ENCODE peak calls at places on chromosomes 6 and 20, in six cellular contexts. M, O, T, L, R and I are unnamed samples.
A peak's percentile ranks its signal among the peaks of the same experiment; 100 is the strongest.

GRCh38 chr6:139373928-139374356 is 506 bp downstream of the CITED2 start:
- DNase-seq in T (no peak), L (no peak), O (no peak), M (no peak), R (no peak), I (no peak)

GRCh38 chr6:132279592-132280139 is 121.6 kb downstream of the MOXD1 start:
- DNase-seq in M (peak; percentile 88), O (peak; percentile 73), R (peak; percentile 88), L (peak; percentile 58), T (peak; percentile 53), I (peak; percentile 85)

GRCh38 chr6:73519943-73520687 is 717 bp downstream of the EEF1A1 start:
- DNase-seq in O (peak; percentile 78), T (peak; percentile 76), L (peak; percentile 69), R (peak; percentile 73), M (peak; percentile 78), I (peak; percentile 85)

GRCh38 chr6:37060195-37060559 is 54.7 kb downstream of the FGD2 start:
- DNase-seq in R (no peak), T (no peak), M (no peak), O (no peak), L (no peak), I (no peak)

GRCh38 chr6:32622545-32623401 is 14.4 kb upstream of the HLA-DQA1 start:
- DNase-seq in M (peak; percentile 85), L (peak; percentile 3), O (peak; percentile 28), T (peak; percentile 83), R (peak; percentile 87), I (peak; percentile 68)

GRCh38 chr6:52904562-52905279 is 4.8 kb downstream of the GSTA3 start:
- DNase-seq in O (no peak), M (peak; percentile 10), R (peak; percentile 8), L (no peak), T (no peak), I (no peak)

GRCh38 chr20:13341737-13342393 is 120.8 kb downstream of the ISM1 start:
- DNase-seq in R (no peak), T (no peak), O (no peak), M (no peak), L (no peak), I (no peak)

GRCh38 chr6:138085839-138086222 is 21.4 kb downstream of the PERP start:
- DNase-seq in R (no peak), L (no peak), M (no peak), T (no peak), O (no peak), I (no peak)

GRCh38 chr6:133247581-133247980 is 6.4 kb downstream of the EYA4 start:
- DNase-seq in L (no peak), M (no peak), R (no peak), T (no peak), O (no peak), I (no peak)

GRCh38 chr6:119442776-119443184 is 93.2 kb upstream of the MAN1A1 start:
- DNase-seq in O (no peak), L (no peak), M (peak; percentile 99), T (no peak), R (no peak), I (no peak)

GRCh38 chr6:13765570-13765969 is 48.8 kb downstream of the MCUR1 start:
- DNase-seq in O (peak; percentile 44), R (no peak), T (peak; percentile 22), M (no peak), L (peak; percentile 60), I (no peak)

DNA sequence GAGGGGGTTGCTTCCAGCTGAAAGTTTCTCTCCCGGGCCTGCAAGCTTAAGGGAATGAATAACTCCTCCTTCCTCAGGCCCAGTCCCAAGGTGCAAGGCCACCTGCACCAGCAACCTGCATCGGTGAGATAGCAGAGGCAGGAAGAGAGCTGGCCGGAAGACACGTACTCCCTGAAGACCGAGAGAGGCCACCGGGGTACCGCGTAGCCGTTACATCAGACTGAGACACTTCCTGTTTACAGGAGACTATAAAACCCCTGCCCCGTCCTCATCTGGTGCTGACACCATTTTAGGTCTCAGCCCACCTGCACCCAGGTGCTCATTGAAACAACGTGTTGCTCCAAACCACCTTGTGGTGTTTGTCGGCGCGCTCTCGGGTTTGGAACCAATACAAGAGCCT is 60.5 kb upstream of the PRND start:
- DNase-seq in L (no peak), T (no peak), O (no peak), R (no peak), M (peak; percentile 31), I (no peak)
- H2AFZ ChIP-seq in L (no peak overlapping the region), T (no peak overlapping the region), O (no peak overlapping the region), R (no peak overlapping the region), M (no peak overlapping the region), I (no peak overlapping the region)

GRCh38 chr6:122956376-122956775 is 39.7 kb upstream of the CLVS2 start:
- DNase-seq in O (no peak), M (no peak), T (no peak), R (no peak), L (no peak), I (no peak)

DNA sequence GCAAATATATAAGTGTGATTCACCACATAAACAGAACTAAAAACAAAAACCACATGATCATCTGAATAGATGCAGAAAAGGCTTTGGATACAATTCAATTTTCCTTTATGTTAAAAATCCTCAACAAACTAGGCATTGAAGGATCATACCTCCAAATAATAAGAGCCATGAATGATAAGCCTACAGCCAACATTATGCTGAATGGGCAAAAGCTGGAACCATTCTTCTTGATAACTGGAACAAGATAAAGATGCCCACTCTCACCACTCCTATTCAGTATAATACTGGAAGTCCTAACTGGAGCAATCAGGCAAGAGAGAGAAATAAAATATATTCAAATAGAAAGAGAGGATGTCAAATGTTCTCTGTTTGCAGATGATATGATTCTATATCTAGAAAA is 33.8 kb upstream of the CLVS2 start:
- DNase-seq in R (no peak), M (no peak), O (no peak), L (no peak), T (no peak), I (no peak)
- H3K9me3 ChIP-seq in R (no peaks in the 10 kb centered on the region), M (no peaks in the 10 kb centered on the region), O (no peaks in the 10 kb centered on the region), L (no peaks in the 10 kb centered on the region), T (no peaks in the 10 kb centered on the region), I (no peaks in the 10 kb centered on the region)

GRCh38 chr6:109006818-109007217 is 87.8 kb downstream of the SESN1 start:
- DNase-seq in O (no peak), L (no peak), T (no peak), M (no peak), R (no peak), I (no peak)
- H3K4me2 ChIP-seq in O (peak overlapping the region; percentile 44), L (peak overlapping the region; percentile 5), T (peak overlapping the region; percentile 90), M (peak overlapping the region; percentile 100), R (peak overlapping the region; percentile 95), I (peak overlapping the region; percentile 75)

DNA sequence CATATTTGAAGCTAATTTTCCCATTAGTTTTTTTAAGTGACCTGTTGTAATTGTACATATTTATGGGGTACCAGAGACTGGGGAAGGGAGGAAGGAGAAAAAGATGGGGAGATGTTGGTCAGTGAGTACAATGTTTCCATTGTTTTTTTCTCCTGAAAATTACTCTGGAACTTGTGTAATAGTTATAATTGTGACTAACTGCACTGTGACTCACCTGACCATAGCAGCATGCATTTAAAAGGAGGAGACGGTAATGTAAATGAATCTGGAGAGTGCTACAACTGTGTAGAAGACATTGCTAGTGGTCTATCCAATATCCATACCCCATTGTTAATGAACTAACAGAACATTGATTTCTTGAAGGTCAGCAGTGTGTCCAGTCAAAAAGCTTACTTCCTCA is 133.4 kb downstream of the RFPL4B start:
- DNase-seq in T (peak; percentile 83), R (no peak), L (peak; percentile 78), O (peak; percentile 82), M (no peak), I (no peak)
- H2AFZ ChIP-seq in T (no peak overlapping the region), R (no peak overlapping the region), L (no peak overlapping the region), O (no peak overlapping the region), M (no peak overlapping the region), I (no peak overlapping the region)

DNA sequence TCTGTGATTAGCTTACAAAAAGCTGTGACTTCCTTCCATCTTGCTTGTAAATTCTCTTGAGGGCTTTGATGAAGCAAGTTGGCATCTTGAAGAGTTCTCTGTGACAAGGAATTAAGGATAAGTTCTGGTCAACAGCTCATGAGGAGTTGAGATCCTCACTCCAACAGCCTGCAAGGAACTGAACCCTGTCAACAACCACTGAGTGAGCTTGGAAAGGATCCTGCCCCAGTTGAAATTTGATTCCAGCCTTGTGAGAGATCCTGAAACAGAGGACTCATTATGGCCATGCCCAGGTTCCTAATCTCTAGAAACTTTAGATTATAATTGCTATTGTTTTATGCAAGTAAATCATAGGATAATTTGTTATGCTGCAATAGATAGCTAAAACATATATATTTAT is 133.7 kb downstream of the PTCHD4 start:
- DNase-seq in R (peak; percentile 7), L (no peak), O (no peak), M (no peak), T (no peak), I (no peak)
- H3K9me3 ChIP-seq in R (no peaks in the 10 kb centered on the region), L (no peaks in the 10 kb centered on the region), O (no peaks in the 10 kb centered on the region), M (no peaks in the 10 kb centered on the region), T (no peaks in the 10 kb centered on the region), I (no peaks in the 10 kb centered on the region)

GRCh38 chr6:2896741-2897140 is 6.4 kb downstream of the SERPINB9 start:
- DNase-seq in O (no peak), R (no peak), M (no peak), T (no peak), L (no peak), I (no peak)

GRCh38 chr6:2900221-2900807 is 2.8 kb downstream of the SERPINB9 start:
- DNase-seq in L (no peak), R (no peak), O (no peak), T (no peak), M (no peak), I (no peak)

GRCh38 chr6:2900821-2901644 is 2.1 kb downstream of the SERPINB9 start:
- DNase-seq in O (no peak), T (no peak), M (no peak), R (no peak), L (no peak), I (no peak)

GRCh38 chr6:2902470-2902762 is 693 bp downstream of the SERPINB9 start:
- DNase-seq in R (no peak), L (no peak), M (no peak), O (peak; percentile 24), T (no peak), I (no peak)

GRCh38 chr6:2899596-2899995 is 3.5 kb downstream of the SERPINB9 start:
- DNase-seq in T (no peak), L (no peak), R (no peak), O (no peak), M (no peak), I (no peak)
- H3K4me2 ChIP-seq in T (no peak overlapping the region), L (no peak overlapping the region), R (no peak overlapping the region), O (no peak overlapping the region), M (peak overlapping the region; percentile 96), I (no peak overlapping the region)

GRCh38 chr6:27280540-27281000 is 31.5 kb downstream of the POM121L2 start:
- DNase-seq in L (no peak), R (peak; percentile 58), M (no peak), T (no peak), O (no peak), I (peak; percentile 28)
- H2AFZ ChIP-seq in L (no peak overlapping the region), R (peak overlapping the region; percentile 59), M (no peak overlapping the region), T (peak overlapping the region; percentile 82), O (peak overlapping the region; percentile 71), I (peak overlapping the region; percentile 64)